ENCODE peak calls at places on chromosomes 2 and 18, in nine cellular contexts. B is NB4; Q is hepatocyte; R is right atrium auricular region; D is pancreas; T is endothelial cell of umbilical vein; H is coronary artery; C is activated CD8-positive, alpha-beta T cell treated with anti-CD3 and anti-CD28 coated beads for 36 hours; L is heart right ventricle. V is an unnamed sample.
A peak's percentile ranks its signal among the peaks of the same experiment; 100 is the strongest.

GRCh38 chr2:180314086-180314485 is 307.0 kb upstream of the CWC22 start:
- DNase-seq in B (no peak), Q (no peak), R (no peak), D (no peak), T (no peak), H (no peak), C (no peak), L (no peak), V (no peak)

GRCh38 chr2:152627010-152627957 is 90.0 kb downstream of the PRPF40A start:
- DNase-seq in B (peak; percentile 52), Q (no peak), R (no peak), D (no peak), T (peak; percentile 64), H (no peak), C (no peak), L (no peak), V (no peak)

GRCh38 chr2:25170888-25171287 is 2.5 kb upstream of the POMC start:
- DNase-seq in B (peak; percentile 33), Q (no peak), R (no peak), D (no peak), T (no peak), H (no peak), C (no peak), L (no peak), V (no peak)

GRCh38 chr18:23238651-23239349 is 103.5 kb downstream of the CABLES1 start:
- DNase-seq in B (no peak), Q (no peak), R (no peak), D (no peak), T (peak; percentile 62), H (no peak), C (no peak), L (no peak), V (no peak)

GRCh38 chr2:109409347-109410020 is 204.3 kb downstream of the SEPTIN10 start:
- DNase-seq in B (peak; percentile 36), Q (no peak), R (no peak), D (peak; percentile 38), T (no peak), H (no peak), C (no peak), L (no peak), V (no peak)

GRCh38 chr2:152542995-152543481 is 174.2 kb downstream of the PRPF40A start:
- DNase-seq in B (no peak), Q (peak; percentile 75), R (no peak), D (no peak), T (peak; percentile 93), H (no peak), C (no peak), L (no peak), V (no peak)

GRCh38 chr2:196821195-196821594 is 12.0 kb upstream of the C2orf66 start:
- DNase-seq in B (peak; percentile 22), Q (no peak), R (no peak), D (no peak), T (no peak), H (no peak), C (no peak), L (no peak), V (no peak)

GRCh38 chr18:1062592-1062991 is 157.9 kb downstream of the ADCYAP1 start:
- DNase-seq in B (no peak), Q (no peak), R (no peak), D (no peak), T (peak; percentile 18), H (no peak), C (no peak), L (no peak), V (no peak)

GRCh38 chr2:172262486-172262885 is 159.8 kb upstream of the DLX2 start:
- DNase-seq in B (no peak), Q (no peak), R (no peak), D (no peak), T (no peak), H (no peak), C (no peak), L (no peak), V (no peak)

GRCh38 chr2:84516234-84516986 is at the start of gene DNAH6:
- DNase-seq in B (peak; percentile 45), Q (peak; percentile 95), R (peak; percentile 97), D (peak; percentile 97), T (peak; percentile 92), H (peak; percentile 95), C (peak; percentile 92), L (peak; percentile 94), V (peak; percentile 95)

GRCh38 chr2:12169060-12169406 is 422.6 kb downstream of the LPIN1 start:
- DNase-seq in B (peak; percentile 79), Q (no peak), R (no peak), D (no peak), T (peak; percentile 87), H (no peak), C (no peak), L (peak; percentile 50), V (no peak)

GRCh38 chr2:7048762-7049294 is 131.6 kb downstream of the RNF144A start:
- DNase-seq in B (no peak), Q (no peak), R (no peak), D (no peak), T (no peak), H (no peak), C (no peak), L (no peak), V (no peak)

GRCh38 chr2:7045601-7046590 is 128.7 kb downstream of the RNF144A start:
- DNase-seq in B (peak; percentile 11), Q (no peak), R (no peak), D (no peak), T (no peak), H (no peak), C (no peak), L (no peak), V (no peak)

GRCh38 chr2:7041421-7041820 is 124.2 kb downstream of the RNF144A start:
- DNase-seq in B (no peak), Q (no peak), R (no peak), D (no peak), T (no peak), H (no peak), C (no peak), L (no peak), V (no peak)

GRCh38 chr2:7043689-7044088 is 126.5 kb downstream of the RNF144A start:
- DNase-seq in B (no peak), Q (no peak), R (no peak), D (no peak), T (peak; percentile 18), H (no peak), C (no peak), L (no peak), V (no peak)

GRCh38 chr2:7044253-7045250 is 127.3 kb downstream of the RNF144A start:
- DNase-seq in B (peak; percentile 60), Q (peak; percentile 60), R (peak; percentile 83), D (peak; percentile 75), T (peak; percentile 64), H (no peak), C (peak; percentile 69), L (peak; percentile 68), V (no peak)
- TF ChIP-seq CTCF in B (peak; percentile 98), Q (peak; percentile 71), R (peak; percentile 93), D (peak; percentile 80), T (peak; percentile 92), H (peak; percentile 73), C (peak; percentile 97), L (peak; percentile 98), V (peak; percentile 88)

DNA sequence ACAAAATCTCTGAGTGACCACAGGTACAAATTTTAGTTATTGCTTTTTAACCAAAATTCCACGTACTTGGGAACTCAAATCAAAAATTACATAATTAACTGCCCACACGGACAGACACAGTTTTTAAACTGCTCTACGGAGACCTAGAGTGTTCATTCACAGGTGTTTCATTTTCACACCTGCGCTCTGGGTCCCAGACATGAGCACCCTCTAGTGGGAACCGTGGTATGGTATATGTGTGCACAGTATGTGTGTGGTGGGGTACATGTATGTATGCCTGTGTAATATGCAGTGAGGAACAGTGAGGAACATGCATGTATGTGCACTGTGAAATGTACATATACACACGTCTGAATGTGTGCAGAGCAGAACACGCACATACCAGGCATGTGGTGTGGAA is 65.0 kb downstream of the PPP4R1 start:
- DNase-seq in B (no peak), Q (no peak), R (no peak), D (no peak), T (no peak), H (no peak), C (peak; percentile 17), L (no peak), V (no peak)
- TF ChIP-seq CTCF in B (peak; percentile 8), Q (peak; percentile 9), R (no peak), D (no peak), T (no peak), H (no peak), C (no peak), L (no peak), V (no peak)

GRCh38 chr18:59712311-59712710 is 15.1 kb upstream of the CCBE1 start:
- DNase-seq in B (peak; percentile 19), Q (no peak), R (no peak), D (no peak), T (no peak), H (no peak), C (no peak), L (no peak), V (no peak)

GRCh38 chr18:59718108-59719057 is 21.2 kb upstream of the CCBE1 start:
- DNase-seq in B (no peak), Q (no peak), R (no peak), D (no peak), T (peak; percentile 7), H (no peak), C (no peak), L (no peak), V (no peak)

GRCh38 chr18:59715445-59715844 is 18.2 kb upstream of the CCBE1 start:
- DNase-seq in B (no peak), Q (no peak), R (no peak), D (no peak), T (no peak), H (no peak), C (no peak), L (no peak), V (no peak)

GRCh38 chr18:59717291-59717690 is 20.1 kb upstream of the CCBE1 start:
- DNase-seq in B (no peak), Q (no peak), R (no peak), D (no peak), T (no peak), H (no peak), C (no peak), L (no peak), V (no peak)

DNA sequence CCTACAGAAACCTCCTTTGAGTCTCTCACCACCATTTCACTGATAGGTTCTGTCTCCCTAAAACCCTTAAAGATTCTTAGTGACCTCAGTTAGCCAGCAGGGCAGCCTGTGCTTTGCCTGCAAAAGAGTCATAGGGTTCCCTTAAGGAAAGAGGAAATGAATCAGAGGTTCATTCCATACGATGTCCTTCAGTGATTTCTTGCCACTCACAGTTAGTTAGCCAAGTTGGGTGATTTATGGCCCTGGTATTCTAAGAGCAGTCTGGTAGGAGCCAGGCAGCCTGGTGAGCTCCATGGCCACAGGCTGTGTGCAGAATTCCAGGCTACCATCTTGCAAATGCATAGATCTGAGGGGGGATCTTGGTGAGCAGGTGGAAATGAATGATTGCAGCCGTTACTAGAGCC is 18.7 kb upstream of the CCBE1 start:
- DNase-seq in B (no peak), Q (no peak), R (no peak), D (no peak), T (peak; percentile 77), H (no peak), C (no peak), L (no peak), V (no peak)
- TF ChIP-seq CTCF in B (no peak), Q (no peak), R (no peak), D (no peak), T (no peak), H (no peak), C (no peak), L (no peak), V (no peak)

DNA sequence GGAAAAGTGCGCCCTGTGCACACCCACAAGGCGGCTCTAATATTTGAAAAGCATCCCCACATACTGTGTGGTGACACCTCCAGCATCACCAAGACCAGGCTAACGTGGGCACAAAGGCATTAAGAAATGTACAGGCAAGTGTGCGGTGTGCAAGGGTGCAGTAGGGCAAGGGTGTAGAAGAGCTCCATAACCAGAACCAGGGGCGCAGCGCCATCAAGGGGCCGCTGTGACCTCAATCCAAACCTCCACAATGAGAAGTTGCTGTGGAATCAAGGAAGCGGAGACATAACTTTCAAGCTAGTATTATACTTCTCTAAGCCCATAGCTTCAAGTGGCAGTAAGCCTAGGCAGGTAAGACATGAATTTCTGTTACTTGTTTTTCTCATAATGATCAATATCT is 13.0 kb downstream of the L3MBTL4 start:
- DNase-seq in B (peak; percentile 7), Q (no peak), R (no peak), D (no peak), T (no peak), H (no peak), C (no peak), L (no peak), V (no peak)
- TF ChIP-seq CTCF in B (peak; percentile 9), Q (peak; percentile 21), R (no peak), D (no peak), T (no peak), H (no peak), C (no peak), L (peak; percentile 34), V (no peak)